ENCODE peak calls at places on chromosomes 13 and 19, in eight cellular contexts. G is fibroblast of mammary gland, U is ascending aorta, W is heart left ventricle, X is cardiac fibroblast, S is SK-N-SH, R is fibroblast of lung, T is heart right ventricle. O is an unnamed sample.

GRCh38 chr13:114282143-114282685 is 813 bp downstream of the UPF3A start:
- DNase-seq in G (peak), U (peak), W (peak), X (peak), S (peak), R (no peak), T (peak), O (no peak)

GRCh38 chr19:14830702-14831101 is 4.3 kb downstream of the OR7A5 start:
- DNase-seq in G (no peak), U (no peak), W (no peak), X (no peak), S (no peak), R (no peak), T (no peak), O (no peak)

GRCh38 chr13:23289917-23290357 is 109.2 kb downstream of the SGCG start:
- DNase-seq in G (peak), U (no peak), W (no peak), X (peak), S (peak), R (peak), T (peak), O (no peak)

GRCh38 chr19:8505680-8506401 is 3.4 kb upstream of the PRAM1 start:
- DNase-seq in G (peak), U (peak), W (peak), X (peak), S (peak), R (peak), T (peak), O (no peak)

GRCh38 chr13:18946738-18947137 is 234.9 kb downstream of the TUBA3C start:
- DNase-seq in G (no peak), U (no peak), W (peak), X (no peak), S (no peak), R (no peak), T (no peak), O (no peak)

GRCh38 chr13:51286135-51287002 is 53.1 kb upstream of the SERPINE3 start:
- DNase-seq in G (peak), U (peak), W (peak), X (peak), S (peak), R (peak), T (peak), O (no peak)

GRCh38 chr19:7507884-7508283 is 8.0 kb upstream of the ZNF358 start:
- DNase-seq in G (peak), U (peak), W (no peak), X (peak), S (peak), R (peak), T (no peak), O (no peak)

GRCh38 chr19:43306097-43306496 is 36.8 kb upstream of the PSG9 start:
- DNase-seq in G (no peak), U (no peak), W (no peak), X (no peak), S (no peak), R (no peak), T (no peak), O (no peak)

GRCh38 chr19:15759962-15760565 is 22.3 kb downstream of the OR10H3 start:
- DNase-seq in G (no peak), U (no peak), W (no peak), X (no peak), S (peak), R (no peak), T (no peak), O (no peak)

GRCh38 chr19:19482785-19483625 is 32.3 kb downstream of the TSSK6 start:
- DNase-seq in G (no peak), U (no peak), W (peak), X (no peak), S (no peak), R (peak), T (no peak), O (no peak)

GRCh38 chr13:80787604-80788003 is 446.7 kb upstream of the SPRY2 start:
- DNase-seq in G (peak), U (no peak), W (no peak), X (no peak), S (no peak), R (no peak), T (no peak), O (no peak)

GRCh38 chr13:36616706-36617105 is 57.1 kb upstream of the SERTM1 start:
- DNase-seq in G (no peak), U (no peak), W (no peak), X (no peak), S (no peak), R (no peak), T (no peak), O (no peak)

GRCh38 chr19:1172353-1173159 is 1.5 kb downstream of the SBNO2 start:
- DNase-seq in G (peak), U (peak), W (no peak), X (peak), S (peak), R (peak), T (peak), O (no peak)

GRCh38 chr19:49213791-49214190 is 56.2 kb downstream of the TRPM4 start:
- DNase-seq in G (no peak), U (no peak), W (no peak), X (no peak), S (no peak), R (no peak), T (no peak), O (no peak)

GRCh38 chr19:29841559-29842367 is 30.0 kb downstream of the CCNE1 start:
- DNase-seq in G (peak), U (no peak), W (no peak), X (peak), S (peak), R (peak), T (peak), O (no peak)

GRCh38 chr13:95865080-95865597 is 188.1 kb downstream of the UGGT2 start:
- DNase-seq in G (no peak), U (no peak), W (no peak), X (no peak), S (no peak), R (peak), T (no peak), O (no peak)

GRCh38 chr13:42396501-42396900 is 124.5 kb downstream of the AKAP11 start:
- DNase-seq in G (no peak), U (no peak), W (no peak), X (no peak), S (no peak), R (no peak), T (no peak), O (no peak)

GRCh38 chr13:98141509-98141908 is 1.4 kb upstream of the FARP1 start:
- DNase-seq in G (no peak), U (no peak), W (no peak), X (no peak), S (no peak), R (no peak), T (no peak), O (no peak)

GRCh38 chr19:52542984-52543664 is 15.7 kb downstream of the ZNF808 start:
- DNase-seq in G (no peak), U (no peak), W (no peak), X (no peak), S (no peak), R (peak), T (no peak), O (no peak)

GRCh38 chr19:23971598-23971997 is 56.9 kb downstream of the ZNF726 start:
- DNase-seq in G (no peak), U (no peak), W (no peak), X (no peak), S (peak), R (no peak), T (no peak), O (no peak)

GRCh38 chr19:33673258-33673875 is 51.6 kb downstream of the CHST8 start:
- DNase-seq in G (no peak), U (no peak), W (peak), X (no peak), S (no peak), R (no peak), T (no peak), O (no peak)

DNA sequence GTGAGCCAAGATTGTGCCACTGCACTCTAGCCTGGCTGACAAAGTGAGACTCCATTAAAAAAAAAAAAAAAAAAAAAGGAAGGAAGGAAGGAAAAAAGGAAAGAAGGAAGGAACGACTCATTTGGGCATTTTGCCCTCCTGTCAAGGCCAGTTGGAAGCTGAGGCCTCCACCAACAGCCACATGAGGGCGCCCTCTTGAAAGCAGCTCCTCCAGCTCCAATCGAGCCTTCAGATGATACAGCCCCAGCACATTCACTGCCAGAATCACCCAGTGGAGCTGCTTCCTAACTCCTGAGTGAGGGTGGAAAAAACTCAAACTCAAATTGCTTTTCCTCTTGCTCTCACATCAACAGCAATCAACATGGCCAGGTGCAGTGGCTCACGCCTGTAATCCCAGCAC is 40.9 kb downstream of the GNG7 start:
- DNase-seq in G (peak), U (no peak), W (no peak), X (no peak), S (no peak), R (no peak), T (no peak), O (no peak)
- TF ChIP-seq CTCF in G (peak), U (no peak), W (no peak), X (no peak), S (peak), R (no peak), T (no peak), O (peak)

DNA sequence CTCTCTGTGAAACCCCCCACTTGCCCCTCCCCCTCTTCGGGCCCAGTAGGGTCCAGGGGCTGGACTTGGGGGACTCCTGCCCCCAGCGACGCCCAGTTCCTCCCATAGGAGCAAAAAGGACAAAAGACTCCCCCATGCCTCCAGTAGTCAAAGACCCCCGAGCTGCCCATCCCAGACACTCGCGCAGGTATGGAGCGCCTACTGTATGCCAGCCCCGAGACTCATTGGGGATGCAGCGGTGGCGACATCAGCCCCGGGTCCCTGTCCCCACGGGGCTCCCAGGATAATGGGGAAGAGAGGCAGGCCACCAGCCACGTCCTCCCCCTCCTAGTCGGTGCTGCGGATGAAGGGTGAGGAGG is 18.3 kb upstream of the ZNRF4 start:
- DNase-seq in G (no peak), U (no peak), W (peak), X (no peak), S (no peak), R (no peak), T (no peak), O (no peak)
- H3K4me3 ChIP-seq in G (no peak), U (no peak), W (no peak), X (peak), S (peak), R (no peak), T (no peak), O (peak)

GRCh38 chr13:76822691-76823267 is 63.4 kb downstream of the KCTD12 start:
- DNase-seq in G (peak), U (no peak), W (no peak), X (peak), S (no peak), R (peak), T (no peak), O (peak)
- TF ChIP-seq CTCF in G (peak), U (peak), W (peak), X (peak), S (peak), R (peak), T (peak), O (peak)

DNA sequence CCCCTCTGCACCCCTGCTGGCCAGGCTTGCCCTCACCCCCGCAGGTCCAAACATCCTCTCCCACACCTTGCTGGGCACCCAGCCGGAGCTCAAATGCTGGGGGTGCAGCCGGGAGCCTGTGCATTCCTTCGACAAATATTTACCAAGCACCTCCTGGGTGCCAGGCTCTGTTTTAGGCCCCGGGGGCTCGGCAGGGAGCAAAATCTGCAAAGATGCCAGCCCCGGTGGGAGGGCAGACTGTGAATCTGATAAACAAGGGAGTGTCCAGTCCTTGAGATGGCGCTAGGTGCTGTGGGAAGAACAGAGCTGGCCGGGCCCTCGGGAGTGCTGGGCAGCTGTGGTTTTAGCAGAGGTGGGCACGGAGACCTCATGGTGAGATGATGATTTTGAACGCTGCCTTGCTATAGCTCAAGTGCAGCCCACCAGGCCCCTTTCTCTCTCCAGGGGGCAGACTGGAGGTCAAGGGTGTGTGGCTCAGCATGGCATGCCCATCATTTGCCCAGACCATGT is 10.6 kb downstream of the NFIX start:
- DNase-seq in G (no peak), U (no peak), W (no peak), X (no peak), S (peak), R (no peak), T (no peak), O (no peak)
- H3K4me3 ChIP-seq in G (no peak), U (peak), W (no peak), X (no peak), S (no peak), R (no peak), T (no peak), O (no peak)

DNA sequence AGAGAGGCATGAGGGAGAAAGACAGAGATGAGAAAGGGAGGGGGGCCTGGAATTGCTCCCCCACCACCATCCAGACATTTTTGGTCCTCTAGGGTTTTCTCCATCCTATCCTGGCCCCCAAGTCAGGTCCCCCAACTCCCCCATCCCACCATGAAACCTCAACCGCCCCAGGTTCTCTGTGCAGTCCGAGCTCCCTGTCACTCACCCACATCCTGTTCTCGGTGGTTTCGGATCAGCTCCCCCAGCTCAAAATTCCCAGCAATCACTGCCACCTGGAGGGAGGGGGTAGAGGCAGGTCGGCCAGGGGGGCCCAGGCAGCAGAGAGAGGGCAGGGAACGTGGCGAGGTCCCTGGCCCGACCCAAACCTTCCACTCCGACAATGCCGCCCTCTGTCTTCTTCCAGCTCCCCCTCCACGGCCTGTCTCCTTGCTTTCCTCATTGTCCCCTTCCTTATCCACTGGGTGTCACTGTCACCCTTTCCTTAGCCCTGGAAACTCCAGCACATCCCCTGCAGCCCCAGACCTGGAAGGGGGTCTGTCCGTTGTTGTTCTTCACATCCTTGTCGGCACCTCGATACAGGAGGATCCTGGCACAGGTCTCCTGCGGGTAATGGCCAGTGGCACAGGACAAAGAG is 15.6 kb downstream of the SHANK1 start:
- DNase-seq in G (no peak), U (no peak), W (no peak), X (no peak), S (no peak), R (no peak), T (no peak), O (no peak)
- TF ChIP-seq CTCF in G (peak), U (no peak), W (no peak), X (no peak), S (no peak), R (no peak), T (no peak), O (no peak)

GRCh38 chr19:57419439-57419838 is 8.5 kb downstream of the ZNF17 start:
- DNase-seq in G (no peak), U (no peak), W (no peak), X (no peak), S (no peak), R (no peak), T (no peak), O (no peak)

DNA sequence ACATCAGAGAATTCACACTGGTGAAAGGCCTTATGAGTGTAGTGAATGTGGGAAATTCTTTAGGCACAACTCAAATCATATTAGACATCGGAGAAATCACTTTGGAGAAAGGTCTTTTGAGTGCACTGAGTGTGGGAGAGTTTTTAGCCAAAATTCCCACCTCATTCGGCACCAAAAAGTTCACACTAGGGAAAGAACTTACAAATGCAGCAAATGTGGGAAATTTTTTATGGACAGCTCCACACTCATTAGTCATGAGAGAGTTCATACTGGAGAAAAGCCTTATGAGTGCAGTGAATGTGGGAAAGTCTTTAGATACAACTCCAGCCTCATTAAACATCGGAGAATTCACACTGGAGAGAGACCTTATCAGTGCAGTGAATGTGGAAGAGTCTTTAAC is 10.1 kb downstream of the ZNF17 start:
- DNase-seq in G (no peak), U (no peak), W (no peak), X (no peak), S (no peak), R (no peak), T (no peak), O (no peak)
- H3K4me3 ChIP-seq in G (no peak), U (no peak), W (no peak), X (no peak), S (no peak), R (no peak), T (no peak), O (no peak)

GRCh38 chr19:3586124-3586626 is 897 bp downstream of the GIPC3 start:
- DNase-seq in G (no peak), U (no peak), W (no peak), X (no peak), S (peak), R (no peak), T (no peak), O (no peak)
- TF ChIP-seq CTCF in G (peak), U (peak), W (peak), X (peak), S (peak), R (peak), T (peak), O (peak)

GRCh38 chr13:30593001-30593400 is 24.7 kb upstream of the USPL1 start:
- DNase-seq in G (no peak), U (no peak), W (no peak), X (no peak), S (no peak), R (no peak), T (no peak), O (no peak)
- H3K4me3 ChIP-seq in G (no peak), U (no peak), W (no peak), X (no peak), S (no peak), R (no peak), T (no peak), O (no peak)

DNA sequence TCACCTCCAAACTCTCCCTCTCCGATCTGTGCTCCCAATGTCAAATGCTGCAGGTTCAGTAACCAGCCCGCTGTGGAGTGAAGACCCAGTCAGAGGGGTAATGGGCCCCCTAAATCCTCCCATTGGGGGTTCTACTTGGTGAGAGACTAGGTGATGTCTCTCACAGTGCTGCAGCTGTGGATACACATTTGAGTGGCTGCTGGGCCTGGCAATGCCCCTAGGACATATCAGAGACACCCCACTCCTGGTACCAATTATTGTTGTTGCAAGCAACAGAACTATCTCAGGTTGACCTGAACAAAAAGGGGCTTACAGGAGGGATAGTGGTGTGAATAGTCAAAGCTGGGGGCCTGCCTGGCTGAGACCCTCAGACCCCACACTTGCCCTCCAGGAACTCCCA is 4.6 kb downstream of the MATK start:
- DNase-seq in G (no peak), U (no peak), W (no peak), X (no peak), S (no peak), R (no peak), T (no peak), O (no peak)
- TF ChIP-seq CTCF in G (no peak), U (no peak), W (no peak), X (no peak), S (no peak), R (no peak), T (no peak), O (no peak)